ENCODE peak calls at places on chromosomes 12 and 14, in five cellular contexts. V is right cardiac atrium, U is fibroblast of lung, B is lower lobe of right lung, Z is suprapubic skin. E is an unnamed sample. For H3K4me1, the result is how much of the 10 kb centered on the place peaks cover.

GRCh38 chr12:62190081-62190480 is 70.1 kb upstream of the USP15 start:
- DNase-seq in V (no peak), U (no peak), B (no peak), Z (no peak), E (no peak)

GRCh38 chr12:29282452-29282851 is 98.5 kb downstream of the ERGIC2 start:
- DNase-seq in V (no peak), U (no peak), B (no peak), Z (no peak), E (no peak)

GRCh38 chr14:104675447-104675846 is 14.0 kb upstream of the INF2 start:
- DNase-seq in V (no peak), U (no peak), B (no peak), Z (no peak), E (no peak)

GRCh38 chr12:101172316-101172715 is 37.7 kb downstream of the SLC5A8 start:
- DNase-seq in V (no peak), U (no peak), B (no peak), Z (no peak), E (peak)

GRCh38 chr14:69252851-69253250 is 7.1 kb upstream of the GALNT16 start:
- DNase-seq in V (no peak), U (no peak), B (no peak), Z (no peak), E (no peak)

GRCh38 chr14:91753501-91754128 is 21.7 kb upstream of the CATSPERB start:
- DNase-seq in V (no peak), U (no peak), B (no peak), Z (no peak), E (no peak)

GRCh38 chr14:88588081-88588480 is 25.2 kb downstream of the ZC3H14 start:
- DNase-seq in V (no peak), U (no peak), B (no peak), Z (no peak), E (no peak)

GRCh38 chr14:59246566-59246965 is 58.1 kb downstream of the DAAM1 start:
- DNase-seq in V (no peak), U (no peak), B (no peak), Z (no peak), E (no peak)

GRCh38 chr12:12714276-12715001 is 2.7 kb upstream of the CDKN1B start:
- DNase-seq in V (no peak), U (peak), B (peak), Z (no peak), E (no peak)

GRCh38 chr12:123941000-123941399 is 31.6 kb downstream of the CCDC92 start:
- DNase-seq in V (no peak), U (no peak), B (no peak), Z (no peak), E (no peak)

GRCh38 chr12:117147639-117148038 is 42.6 kb downstream of the FBXO21 start:
- DNase-seq in V (no peak), U (no peak), B (no peak), Z (no peak), E (no peak)

GRCh38 chr14:68552597-68552996 is 240.3 kb downstream of the ZFP36L1 start:
- DNase-seq in V (no peak), U (peak), B (no peak), Z (peak), E (no peak)

GRCh38 chr14:97387252-97387882 is 590.2 kb downstream of the VRK1 start:
- DNase-seq in V (no peak), U (no peak), B (no peak), Z (no peak), E (no peak)

GRCh38 chr12:115966376-115966775 is 311.1 kb downstream of the MED13L start:
- DNase-seq in V (no peak), U (no peak), B (no peak), Z (no peak), E (no peak)

GRCh38 chr12:115964626-115965025 is 312.9 kb downstream of the MED13L start:
- DNase-seq in V (no peak), U (no peak), B (no peak), Z (no peak), E (no peak)

GRCh38 chr12:115960868-115961802 is 316.4 kb downstream of the MED13L start:
- DNase-seq in V (no peak), U (no peak), B (no peak), Z (no peak), E (no peak)

GRCh38 chr12:115964214-115964613 is 313.3 kb downstream of the MED13L start:
- DNase-seq in V (no peak), U (no peak), B (no peak), Z (no peak), E (no peak)

DNA sequence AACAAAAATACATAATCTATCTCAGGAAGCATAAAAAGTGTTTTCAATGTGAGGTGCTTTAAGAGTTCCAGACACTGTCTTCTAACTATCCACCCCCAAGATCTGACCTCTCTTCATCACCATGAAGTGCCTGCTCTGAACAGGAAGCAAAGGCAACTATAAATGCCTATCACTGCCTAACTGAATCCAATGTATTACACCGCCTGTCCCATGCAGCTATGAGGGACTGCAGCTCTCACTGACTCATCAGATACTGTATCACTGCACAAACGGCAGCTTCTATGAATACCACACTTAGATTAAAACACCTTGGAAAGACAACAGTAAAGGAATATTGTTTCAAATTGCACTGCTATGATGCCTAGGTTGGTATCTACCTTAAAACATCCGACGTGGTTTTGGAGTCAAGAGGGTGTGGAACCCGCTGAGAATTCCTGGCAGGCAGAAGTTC is 314.4 kb downstream of the MED13L start:
- DNase-seq in V (no peak), U (peak), B (no peak), Z (no peak), E (no peak)
- H3K4me1 ChIP-seq in V (under half), U (under half), B (under half), Z (under half), E (under half)

GRCh38 chr14:75453817-75454434 is 26.1 kb downstream of the JDP2 start:
- DNase-seq in V (no peak), U (no peak), B (no peak), Z (no peak), E (no peak)
- H3K4me1 ChIP-seq in V (half or more), U (under half), B (half or more), Z (half or more), E (under half)

GRCh38 chr12:127119600-127120140 is 1147.3 kb upstream of the TMEM132C start:
- DNase-seq in V (no peak), U (no peak), B (no peak), Z (no peak), E (no peak)
- H3K4me1 ChIP-seq in V (under half), U (under half), B (under half), Z (under half), E (under half)

GRCh38 chr12:127182018-127182417 is 1085.0 kb upstream of the TMEM132C start:
- DNase-seq in V (no peak), U (no peak), B (no peak), Z (no peak), E (no peak)

GRCh38 chr12:127178039-127178438 is 1088.9 kb upstream of the TMEM132C start:
- DNase-seq in V (no peak), U (no peak), B (no peak), Z (no peak), E (no peak)

GRCh38 chr12:127176804-127177203 is 1090.2 kb upstream of the TMEM132C start:
- DNase-seq in V (no peak), U (no peak), B (no peak), Z (no peak), E (no peak)

GRCh38 chr12:127178463-127178862 is 1088.5 kb upstream of the TMEM132C start:
- DNase-seq in V (no peak), U (no peak), B (no peak), Z (no peak), E (no peak)

DNA sequence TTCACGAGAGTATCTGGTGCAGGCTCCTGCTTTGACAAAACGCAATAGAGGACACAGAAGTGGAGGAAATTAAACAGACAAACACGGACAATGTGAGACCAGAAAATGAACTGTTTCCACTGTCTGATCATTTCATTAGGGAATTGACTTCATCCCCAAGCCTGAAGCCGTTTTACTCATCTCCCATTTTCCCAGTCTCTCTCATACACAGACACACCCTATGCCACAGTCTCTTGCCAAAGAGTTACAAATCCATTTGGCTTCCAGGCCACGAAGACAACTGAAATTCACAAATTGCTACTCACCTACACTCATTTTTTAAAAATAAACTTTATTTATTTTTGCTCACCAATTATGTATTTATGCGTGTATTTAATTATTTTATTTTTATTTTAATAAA is 1087.8 kb upstream of the TMEM132C start:
- DNase-seq in V (no peak), U (no peak), B (no peak), Z (no peak), E (no peak)
- H3K4me1 ChIP-seq in V (under half), U (under half), B (under half), Z (under half), E (under half)

DNA sequence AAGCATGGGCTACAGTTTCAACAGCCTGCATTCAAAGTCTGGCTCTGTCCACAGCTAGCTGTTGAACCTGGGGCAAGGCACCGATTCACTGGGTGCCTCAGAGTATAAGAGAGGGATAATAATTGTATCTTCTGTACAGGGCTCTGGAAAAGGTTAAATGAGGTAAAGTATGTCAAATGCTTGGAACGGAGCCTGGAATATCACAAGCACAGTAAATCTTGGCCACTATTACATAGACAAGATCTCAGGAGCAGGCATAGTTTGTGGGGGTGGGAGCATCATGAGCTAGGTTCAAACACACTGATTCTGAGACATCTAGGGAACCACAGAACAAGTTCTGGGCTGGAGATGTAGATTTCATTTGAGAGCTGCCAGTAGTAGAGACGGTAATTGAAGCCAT is 203.7 kb upstream of the NUDT4 start:
- DNase-seq in V (no peak), U (peak), B (no peak), Z (no peak), E (no peak)
- H3K4me1 ChIP-seq in V (under half), U (under half), B (under half), Z (under half), E (under half)

GRCh38 chr12:30757316-30757715 is 2.6 kb upstream of the CAPRIN2 start:
- DNase-seq in V (no peak), U (no peak), B (no peak), Z (no peak), E (no peak)
- H3K4me1 ChIP-seq in V (under half), U (under half), B (under half), Z (under half), E (under half)

DNA sequence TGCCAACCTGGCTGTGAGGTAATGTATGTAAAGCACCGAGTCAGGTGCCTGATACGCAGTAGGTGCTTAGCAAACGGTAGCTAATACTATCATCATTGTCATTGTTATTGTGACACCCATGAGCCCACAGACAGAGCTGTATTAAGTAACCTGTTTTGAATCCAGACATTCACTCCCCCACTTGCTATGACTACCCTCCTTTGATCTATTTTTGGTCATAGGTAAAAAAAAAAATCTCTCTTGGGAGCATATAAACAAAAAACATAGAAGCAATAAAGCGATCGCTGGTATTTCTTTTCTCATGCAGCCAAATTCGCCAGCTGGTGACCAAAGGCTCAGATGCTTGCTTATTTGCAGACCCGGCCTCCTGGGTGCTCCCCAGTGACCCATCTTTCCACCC is 330.2 kb downstream of the DPF3 start:
- DNase-seq in V (no peak), U (no peak), B (no peak), Z (no peak), E (no peak)
- H3K4me1 ChIP-seq in V (under half), U (under half), B (under half), Z (under half), E (under half)

DNA sequence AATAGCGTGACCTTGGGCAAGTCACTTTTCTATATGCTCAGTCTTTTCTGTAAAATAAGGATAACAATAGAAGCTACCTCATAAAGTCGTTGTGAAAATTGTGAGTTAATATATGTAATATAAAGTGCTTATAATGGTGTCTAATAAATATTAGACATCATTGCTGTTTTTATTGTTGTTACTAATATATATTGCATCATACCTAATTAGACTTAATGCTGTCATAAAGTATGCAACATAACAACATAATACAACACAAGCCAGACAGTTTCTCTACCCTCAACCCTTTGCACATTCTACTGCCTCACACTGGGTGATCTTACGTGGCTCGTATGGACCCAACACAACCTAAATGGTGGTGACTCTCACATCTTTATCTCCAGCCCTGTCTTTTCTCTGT is 136.9 kb downstream of the KICS2 start:
- DNase-seq in V (no peak), U (no peak), B (no peak), Z (no peak), E (no peak)
- H3K4me1 ChIP-seq in V (under half), U (under half), B (half or more), Z (half or more), E (under half)